ENCODE peak calls at places on chromosome 14, in four cellular contexts. V is H9, X is IMR-90, G is H1. H is an unnamed sample.

GRCh38 chr14:95488376-95489162 is 27.9 kb downstream of the SYNE3 start:
- DNase-seq in G (no peak), X (peak; percentile 27), V (no peak), H (no peak)

GRCh38 chr14:65179918-65180724 is 77.8 kb upstream of the MAX start:
- DNase-seq in X (peak; percentile 89), V (no peak), G (no peak), H (no peak)

GRCh38 chr14:57408037-57408436 is 17.7 kb downstream of the NAA30 start:
- DNase-seq in X (no peak), V (no peak), G (no peak), H (no peak)

GRCh38 chr14:73463411-73463810 is 5.1 kb upstream of the NUMB start:
- DNase-seq in X (peak; percentile 98), G (no peak), V (no peak), H (no peak)

GRCh38 chr14:24605435-24606190 is 3.9 kb downstream of the GZMH start:
- DNase-seq in G (peak; percentile 81), V (peak; percentile 74), X (no peak), H (peak; percentile 22)

GRCh38 chr14:93543766-93544165 is 113.0 kb downstream of the UNC79 start:
- DNase-seq in X (peak; percentile 33), V (no peak), G (no peak), H (no peak)

GRCh38 chr14:25371053-25371452 is 321.1 kb upstream of the STXBP6 start:
- DNase-seq in X (no peak), G (no peak), V (no peak), H (no peak)

GRCh38 chr14:76958975-76959710 is 69.4 kb downstream of the IRF2BPL start:
- DNase-seq in G (no peak), V (no peak), X (peak; percentile 72), H (no peak)

GRCh38 chr14:83170165-83170564 is 1636.5 kb upstream of the SEL1L start:
- DNase-seq in V (no peak), G (no peak), X (peak; percentile 24), H (peak; percentile 30)

GRCh38 chr14:75128596-75128990 is 1.7 kb upstream of the NEK9 start:
- DNase-seq in V (no peak), X (no peak), G (no peak), H (no peak)

GRCh38 chr14:20631023-20631820 is 10.3 kb downstream of the OR6S1 start:
- DNase-seq in X (peak; percentile 70), V (peak; percentile 71), G (peak; percentile 85), H (peak; percentile 85)

GRCh38 chr14:65506801-65507200 is 94.3 kb downstream of the FUT8 start:
- DNase-seq in V (no peak), X (no peak), G (no peak), H (peak; percentile 42)

GRCh38 chr14:65753061-65753460 is 340.5 kb downstream of the FUT8 start:
- DNase-seq in V (no peak), X (no peak), G (no peak), H (no peak)

GRCh38 chr14:43471595-43471994 is 1035.5 kb downstream of the FSCB start:
- DNase-seq in V (no peak), G (no peak), X (no peak), H (peak; percentile 7)

GRCh38 chr14:33556382-33557121 is 394.3 kb downstream of the EGLN3 start:
- DNase-seq in X (no peak), G (no peak), V (no peak), H (no peak)

GRCh38 chr14:65336191-65336591 is 76.3 kb upstream of the FUT8 start:
- DNase-seq in X (peak; percentile 73), G (no peak), V (no peak), H (no peak)

GRCh38 chr14:97458302-97459137 is 661.3 kb downstream of the VRK1 start:
- DNase-seq in X (no peak), G (peak; percentile 67), V (peak; percentile 88), H (peak; percentile 89)

GRCh38 chr14:93332032-93332852 is 594 bp downstream of the BTBD7 start:
- DNase-seq in V (no peak), X (peak; percentile 49), G (peak; percentile 80), H (peak; percentile 74)

GRCh38 chr14:76810953-76811400 is 1.7 kb downstream of the ANGEL1 start:
- DNase-seq in X (peak; percentile 34), V (no peak), G (no peak), H (peak; percentile 68)

GRCh38 chr14:22819191-22819988 is 4.2 kb upstream of the SLC7A7 start:
- DNase-seq in X (peak; percentile 85), V (peak; percentile 81), G (peak; percentile 68), H (peak; percentile 72)

GRCh38 chr14:24775919-24776318 is 141.9 kb upstream of the GZMB start:
- DNase-seq in G (no peak), X (no peak), V (peak; percentile 46), H (no peak)

GRCh38 chr14:21233457-21234076 is 35.7 kb downstream of the HNRNPC start:
- DNase-seq in V (no peak), G (no peak), X (no peak), H (peak; percentile 76)

GRCh38 chr14:55749201-55749812 is 169.3 kb downstream of the KTN1 start:
- DNase-seq in V (no peak), G (no peak), X (peak; percentile 15), H (peak; percentile 81)

GRCh38 chr14:72549848-72550247 is 344.1 kb downstream of the DPF3 start:
- DNase-seq in V (no peak), X (no peak), G (no peak), H (no peak)

GRCh38 chr14:70884595-70885342 is 22.5 kb upstream of the PCNX1 start:
- DNase-seq in V (no peak), X (no peak), G (no peak), H (no peak)

GRCh38 chr14:77058785-77059184 is 30.3 kb upstream of the IRF2BPL start:
- DNase-seq in V (no peak), G (no peak), X (no peak), H (no peak)

GRCh38 chr14:103569436-103569835 is 6.7 kb downstream of the COA8 start:
- DNase-seq in X (no peak), V (no peak), G (no peak), H (no peak)
- H3K56ac ChIP-seq in X (no peak overlapping the region), V (no peak overlapping the region), G (no peak overlapping the region), H (peak overlapping the region; percentile 34)

GRCh38 chr14:68908860-68909259 is 70.2 kb downstream of the ACTN1 start:
- DNase-seq in G (no peak), X (no peak), V (no peak), H (no peak)
- H3K56ac ChIP-seq in G (no peak overlapping the region), X (no peak overlapping the region), V (no peak overlapping the region), H (no peak overlapping the region)

GRCh38 chr14:89290813-89291212 is 126.2 kb downstream of the FOXN3 start:
- DNase-seq in V (no peak), X (no peak), G (no peak), H (no peak)
- H3K56ac ChIP-seq in V (no peak overlapping the region), X (no peak overlapping the region), G (no peak overlapping the region), H (no peak overlapping the region)

GRCh38 chr14:91417134-91417982 is at the start of gene CCDC88C:
- DNase-seq in X (no peak), V (peak; percentile 71), G (peak; percentile 79), H (peak; percentile 70)

GRCh38 chr14:91414475-91415342 is 2.9 kb downstream of the CCDC88C start:
- DNase-seq in X (no peak), G (no peak), V (no peak), H (peak; percentile 70)

GRCh38 chr14:91416744-91417133 is 881 bp downstream of the CCDC88C start:
- DNase-seq in X (no peak), G (no peak), V (no peak), H (peak; percentile 51)

GRCh38 chr14:91417983-91418386 is 365 bp upstream of the CCDC88C start:
- DNase-seq in G (peak; percentile 82), V (peak; percentile 57), X (no peak), H (peak; percentile 65)

DNA sequence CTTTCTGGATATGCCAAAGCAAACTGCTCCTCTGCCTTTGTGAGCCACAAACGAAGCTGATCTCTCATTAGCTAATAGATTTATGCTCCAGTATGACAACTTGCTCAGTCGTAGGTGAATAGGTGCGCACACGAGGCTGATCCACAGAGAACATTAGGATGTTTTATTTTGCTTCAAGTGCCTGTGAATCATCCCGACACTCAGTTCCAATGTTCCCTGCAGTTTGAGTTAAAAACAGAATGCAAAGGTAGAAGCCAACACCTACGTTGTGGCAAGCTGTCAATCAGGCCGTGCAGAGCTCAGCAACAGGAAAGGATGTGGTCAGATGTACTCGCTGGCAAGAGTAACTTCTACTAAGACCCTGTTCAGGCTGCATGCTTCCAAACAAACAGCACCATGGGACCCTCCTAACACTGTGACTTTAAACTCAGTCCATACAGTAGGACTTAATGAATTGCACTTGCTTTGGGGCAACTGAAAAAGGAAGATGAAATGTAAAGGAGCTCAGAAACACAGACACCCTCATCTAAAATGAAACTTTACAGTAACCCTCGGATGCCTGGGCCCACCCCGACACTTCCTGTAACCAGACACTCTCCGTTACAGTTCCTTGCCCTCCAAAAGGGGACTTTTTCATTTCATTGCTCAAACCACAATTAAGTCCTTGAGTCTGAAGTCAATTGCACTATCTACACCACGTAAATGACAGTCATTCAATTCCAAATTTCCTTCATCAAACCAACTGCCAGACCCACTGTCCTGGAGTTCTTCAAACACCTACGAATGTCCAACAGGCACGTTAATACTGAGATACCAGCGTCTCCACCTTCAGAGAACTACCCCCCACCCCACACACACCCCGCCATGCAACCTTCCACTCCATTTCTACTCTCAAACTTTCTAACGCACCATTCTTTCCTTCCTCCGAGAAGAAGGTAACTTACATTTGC is 1.6 kb downstream of the CCDC88C start:
- DNase-seq in G (no peak), V (no peak), X (no peak), H (no peak)
- H3K56ac ChIP-seq in G (no peak overlapping the region), V (no peak overlapping the region), X (no peak overlapping the region), H (peak overlapping the region; percentile 91)

GRCh38 chr14:69572634-69573135 is 2.0 kb downstream of the CCDC177 start:
- DNase-seq in V (no peak), G (peak; percentile 48), X (no peak), H (no peak)
- H3K56ac ChIP-seq in V (no peak overlapping the region), G (no peak overlapping the region), X (no peak overlapping the region), H (no peak overlapping the region)

GRCh38 chr14:61498811-61499210 is 177.4 kb downstream of the PRKCH start:
- DNase-seq in G (no peak), X (peak; percentile 68), V (no peak), H (no peak)

GRCh38 chr14:61501714-61502458 is 180.5 kb downstream of the PRKCH start:
- DNase-seq in X (no peak), V (no peak), G (no peak), H (peak; percentile 13)

GRCh38 chr14:61502459-61503093 is 181.2 kb downstream of the PRKCH start:
- DNase-seq in V (peak; percentile 69), X (no peak), G (no peak), H (peak; percentile 90)

GRCh38 chr14:61498303-61498702 is 176.9 kb downstream of the PRKCH start:
- DNase-seq in X (no peak), V (no peak), G (no peak), H (peak; percentile 70)

DNA sequence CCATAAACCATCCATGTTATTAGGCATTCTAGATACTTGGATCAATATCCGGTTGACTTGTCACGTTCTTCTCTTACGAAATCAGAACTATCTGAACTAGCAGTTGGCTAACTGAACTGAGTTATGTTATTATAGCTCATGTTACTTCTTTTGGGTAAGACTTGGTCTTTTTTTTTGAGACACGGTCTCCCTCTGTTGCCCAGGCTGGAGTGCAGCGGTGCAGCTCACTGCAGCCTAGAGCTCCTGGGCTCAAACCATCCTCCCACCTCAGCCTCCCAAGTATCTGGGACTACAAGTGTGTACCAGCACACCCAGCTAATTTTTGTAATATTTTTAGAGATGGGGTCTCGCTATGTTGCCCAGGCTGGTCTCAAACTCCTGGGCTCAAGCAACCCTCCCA is 178.7 kb downstream of the PRKCH start:
- DNase-seq in V (no peak), G (no peak), X (no peak), H (no peak)
- H3K56ac ChIP-seq in V (no peak overlapping the region), G (no peak overlapping the region), X (no peak overlapping the region), H (no peak overlapping the region)

GRCh38 chr14:36513012-36513420 is 7.0 kb downstream of the NKX2-1 start:
- DNase-seq in G (no peak), X (no peak), V (no peak), H (peak; percentile 87)
- H3K56ac ChIP-seq in G (no peak overlapping the region), X (no peak overlapping the region), V (no peak overlapping the region), H (peak overlapping the region; percentile 11)

H was measured in mesendoderm.